ENCODE peak calls at places on chromosomes 13 and 19, in seven cellular contexts. V, E, D, Z, A, J and R are unnamed samples.

GRCh38 chr19:11887618-11888531 is at the start of gene ZNF69:
- DNase-seq in V (no peak), E (peak; percentile 53), D (peak; percentile 50), Z (peak; percentile 7), A (peak; percentile 44), J (peak; percentile 19), R (no peak)

GRCh38 chr19:4343056-4343844 is at the start of gene MPND:
- DNase-seq in V (peak; percentile 66), E (peak; percentile 95), D (peak; percentile 67), Z (peak; percentile 44), A (peak; percentile 92), J (peak; percentile 39), R (no peak)

GRCh38 chr13:65540064-65540635 is 1690.0 kb downstream of the PCDH9 start:
- DNase-seq in V (no peak), E (no peak), D (peak; percentile 0), Z (no peak), A (no peak), J (no peak), R (no peak)

GRCh38 chr13:75643693-75644092 is 7.6 kb downstream of the LMO7 start:
- DNase-seq in V (no peak), E (no peak), D (no peak), Z (no peak), A (no peak), J (no peak), R (no peak)

GRCh38 chr19:41521860-41522555 is 54.0 kb upstream of the CEACAM21 start:
- DNase-seq in V (no peak), E (peak; percentile 45), D (no peak), Z (no peak), A (no peak), J (no peak), R (no peak)

GRCh38 chr13:75687145-75687763 is 51.1 kb downstream of the LMO7 start:
- DNase-seq in V (no peak), E (no peak), D (peak; percentile 42), Z (no peak), A (no peak), J (no peak), R (no peak)

GRCh38 chr13:43363156-43363918 is 340.0 kb downstream of the DNAJC15 start:
- DNase-seq in V (no peak), E (no peak), D (no peak), Z (peak; percentile 46), A (no peak), J (peak; percentile 57), R (peak; percentile 16)

GRCh38 chr19:16849168-16849567 is 20.0 kb downstream of the SIN3B start:
- DNase-seq in V (no peak), E (no peak), D (no peak), Z (no peak), A (no peak), J (no peak), R (no peak)

GRCh38 chr19:6649189-6649588 is 20.8 kb downstream of the TNFSF14 start:
- DNase-seq in V (no peak), E (no peak), D (no peak), Z (no peak), A (no peak), J (no peak), R (no peak)

GRCh38 chr19:43506629-43507028 is 2.1 kb upstream of the PHLDB3 start:
- DNase-seq in V (no peak), E (no peak), D (no peak), Z (no peak), A (no peak), J (no peak), R (no peak)

GRCh38 chr19:53333071-53333465 is 481 bp upstream of the ZNF845 start:
- DNase-seq in V (no peak), E (peak; percentile 31), D (peak; percentile 34), Z (no peak), A (peak; percentile 0), J (no peak), R (no peak)

GRCh38 chr19:28168557-28168956 is 1044.4 kb downstream of the UQCRFS1 start:
- DNase-seq in V (no peak), E (no peak), D (no peak), Z (no peak), A (no peak), J (no peak), R (no peak)

GRCh38 chr13:48156466-48156865 is 61.6 kb upstream of the MED4 start:
- DNase-seq in V (no peak), E (peak; percentile 75), D (no peak), Z (peak; percentile 42), A (peak; percentile 63), J (no peak), R (no peak)

GRCh38 chr13:50126378-50127016 is 111.3 kb downstream of the KCNRG start:
- DNase-seq in V (no peak), E (peak; percentile 21), D (no peak), Z (no peak), A (no peak), J (no peak), R (no peak)

GRCh38 chr19:7263521-7263920 is 30.7 kb downstream of the INSR start:
- DNase-seq in V (no peak), E (no peak), D (no peak), Z (no peak), A (no peak), J (no peak), R (no peak)